ENCODE peak calls at places on chromosomes 6 and 20, in ten cellular contexts. One of them, this sample, is unnamed.
A peak's percentile ranks its signal among the peaks of the same experiment; 100 is the strongest.

GRCh38 chr6:26158581-26159416 is 71.6 kb downstream of the HFE start:
- DNase-seq in HEK293T: peak; percentile 16
- DNase-seq in AG10803: peak; percentile 49
- DNase-seq in natural killer cell: peak; percentile 61
- DNase-seq in KBM-7: peak; percentile 92
- DNase-seq in NCI-H748 treated with DMSO at 0.1 percent for 48 hours: peak; percentile 82
- DNase-seq in PC-9: peak; percentile 68
- DNase-seq in lung microvascular endothelial cell: peak; percentile 63
- DNase-seq in aorta: peak; percentile 80
- DNase-seq in stimulated activated CD8-positive, alpha-beta memory T cell treated with anti-CD3 and anti-CD28 coated beads, Interleukin-15, amount 100 ng/mL, for 24 hours: no peak
- DNase-seq in this sample: peak; percentile 41

GRCh38 chr6:21309791-21310190 is 283.8 kb upstream of the SOX4 start:
- DNase-seq in aorta: no peak
- DNase-seq in lung microvascular endothelial cell: no peak
- DNase-seq in natural killer cell: no peak
- DNase-seq in AG10803: no peak
- DNase-seq in KBM-7: no peak
- DNase-seq in NCI-H748 treated with DMSO at 0.1 percent for 48 hours: no peak
- DNase-seq in PC-9: no peak
- DNase-seq in stimulated activated CD8-positive, alpha-beta memory T cell treated with anti-CD3 and anti-CD28 coated beads, Interleukin-15, amount 100 ng/mL, for 24 hours: no peak
- DNase-seq in HEK293T: no peak
- DNase-seq in this sample: no peak

GRCh38 chr20:57215826-57216471 is 50.5 kb downstream of the BMP7 start:
- DNase-seq in HEK293T: no peak
- DNase-seq in KBM-7: no peak
- DNase-seq in stimulated activated CD8-positive, alpha-beta memory T cell treated with anti-CD3 and anti-CD28 coated beads, Interleukin-15, amount 100 ng/mL, for 24 hours: no peak
- DNase-seq in PC-9: no peak
- DNase-seq in natural killer cell: no peak
- DNase-seq in NCI-H748 treated with DMSO at 0.1 percent for 48 hours: no peak
- DNase-seq in aorta: no peak
- DNase-seq in lung microvascular endothelial cell: no peak
- DNase-seq in AG10803: no peak
- DNase-seq in this sample: no peak

GRCh38 chr6:42744351-42744890 is 1.5 kb downstream of the TBCC start:
- DNase-seq in stimulated activated CD8-positive, alpha-beta memory T cell treated with anti-CD3 and anti-CD28 coated beads, Interleukin-15, amount 100 ng/mL, for 24 hours: no peak
- DNase-seq in NCI-H748 treated with DMSO at 0.1 percent for 48 hours: no peak
- DNase-seq in AG10803: no peak
- DNase-seq in natural killer cell: no peak
- DNase-seq in PC-9: no peak
- DNase-seq in KBM-7: no peak
- DNase-seq in HEK293T: no peak
- DNase-seq in aorta: peak; percentile 20
- DNase-seq in lung microvascular endothelial cell: no peak
- DNase-seq in this sample: no peak

GRCh38 chr20:2125474-2126112 is 24.0 kb downstream of the STK35 start:
- DNase-seq in aorta: no peak
- DNase-seq in natural killer cell: no peak
- DNase-seq in KBM-7: no peak
- DNase-seq in NCI-H748 treated with DMSO at 0.1 percent for 48 hours: no peak
- DNase-seq in stimulated activated CD8-positive, alpha-beta memory T cell treated with anti-CD3 and anti-CD28 coated beads, Interleukin-15, amount 100 ng/mL, for 24 hours: no peak
- DNase-seq in AG10803: no peak
- DNase-seq in PC-9: no peak
- DNase-seq in HEK293T: no peak
- DNase-seq in lung microvascular endothelial cell: no peak
- DNase-seq in this sample: no peak

GRCh38 chr20:17498181-17498580 is 33.0 kb downstream of the BFSP1 start:
- DNase-seq in KBM-7: no peak
- DNase-seq in natural killer cell: no peak
- DNase-seq in PC-9: no peak
- DNase-seq in aorta: no peak
- DNase-seq in AG10803: no peak
- DNase-seq in HEK293T: no peak
- DNase-seq in NCI-H748 treated with DMSO at 0.1 percent for 48 hours: no peak
- DNase-seq in lung microvascular endothelial cell: no peak
- DNase-seq in stimulated activated CD8-positive, alpha-beta memory T cell treated with anti-CD3 and anti-CD28 coated beads, Interleukin-15, amount 100 ng/mL, for 24 hours: no peak
- DNase-seq in this sample: peak; percentile 79

GRCh38 chr6:166567107-166567506 is 19.4 kb downstream of the RAMACL start:
- DNase-seq in NCI-H748 treated with DMSO at 0.1 percent for 48 hours: no peak
- DNase-seq in lung microvascular endothelial cell: peak; percentile 85
- DNase-seq in HEK293T: no peak
- DNase-seq in aorta: no peak
- DNase-seq in natural killer cell: no peak
- DNase-seq in PC-9: no peak
- DNase-seq in stimulated activated CD8-positive, alpha-beta memory T cell treated with anti-CD3 and anti-CD28 coated beads, Interleukin-15, amount 100 ng/mL, for 24 hours: no peak
- DNase-seq in AG10803: peak; percentile 96
- DNase-seq in KBM-7: no peak
- DNase-seq in this sample: peak; percentile 98

GRCh38 chr6:43993881-43994523 is 133.2 kb downstream of the MRPL14 start:
- DNase-seq in KBM-7: peak; percentile 43
- DNase-seq in NCI-H748 treated with DMSO at 0.1 percent for 48 hours: no peak
- DNase-seq in HEK293T: no peak
- DNase-seq in PC-9: peak; percentile 66
- DNase-seq in stimulated activated CD8-positive, alpha-beta memory T cell treated with anti-CD3 and anti-CD28 coated beads, Interleukin-15, amount 100 ng/mL, for 24 hours: no peak
- DNase-seq in AG10803: no peak
- DNase-seq in aorta: peak; percentile 57
- DNase-seq in natural killer cell: no peak
- DNase-seq in lung microvascular endothelial cell: no peak
- DNase-seq in this sample: no peak

GRCh38 chr6:75210885-75211739 is 5.3 kb upstream of the COL12A1 start:
- DNase-seq in lung microvascular endothelial cell: peak; percentile 72
- DNase-seq in PC-9: peak; percentile 47
- DNase-seq in NCI-H748 treated with DMSO at 0.1 percent for 48 hours: peak; percentile 71
- DNase-seq in aorta: no peak
- DNase-seq in KBM-7: peak; percentile 35
- DNase-seq in stimulated activated CD8-positive, alpha-beta memory T cell treated with anti-CD3 and anti-CD28 coated beads, Interleukin-15, amount 100 ng/mL, for 24 hours: no peak
- DNase-seq in natural killer cell: no peak
- DNase-seq in AG10803: peak; percentile 73
- DNase-seq in HEK293T: peak; percentile 38
- DNase-seq in this sample: peak; percentile 59

GRCh38 chr6:17336425-17336824 is 55.3 kb downstream of the RBM24 start:
- DNase-seq in HEK293T: no peak
- DNase-seq in stimulated activated CD8-positive, alpha-beta memory T cell treated with anti-CD3 and anti-CD28 coated beads, Interleukin-15, amount 100 ng/mL, for 24 hours: no peak
- DNase-seq in natural killer cell: no peak
- DNase-seq in AG10803: peak; percentile 39
- DNase-seq in NCI-H748 treated with DMSO at 0.1 percent for 48 hours: no peak
- DNase-seq in aorta: no peak
- DNase-seq in PC-9: no peak
- DNase-seq in lung microvascular endothelial cell: no peak
- DNase-seq in KBM-7: no peak
- DNase-seq in this sample: no peak

GRCh38 chr6:141464490-141464889 is 668.2 kb upstream of the GJE1 start:
- DNase-seq in NCI-H748 treated with DMSO at 0.1 percent for 48 hours: peak; percentile 99
- DNase-seq in aorta: no peak
- DNase-seq in HEK293T: no peak
- DNase-seq in KBM-7: no peak
- DNase-seq in PC-9: peak; percentile 67
- DNase-seq in stimulated activated CD8-positive, alpha-beta memory T cell treated with anti-CD3 and anti-CD28 coated beads, Interleukin-15, amount 100 ng/mL, for 24 hours: no peak
- DNase-seq in AG10803: peak; percentile 83
- DNase-seq in natural killer cell: no peak
- DNase-seq in lung microvascular endothelial cell: peak; percentile 49
- DNase-seq in this sample: peak; percentile 39

GRCh38 chr6:3317741-3318211 is 59.0 kb downstream of the PSMG4 start:
- DNase-seq in PC-9: no peak
- DNase-seq in NCI-H748 treated with DMSO at 0.1 percent for 48 hours: no peak
- DNase-seq in AG10803: peak; percentile 36
- DNase-seq in HEK293T: no peak
- DNase-seq in natural killer cell: no peak
- DNase-seq in lung microvascular endothelial cell: no peak
- DNase-seq in KBM-7: no peak
- DNase-seq in aorta: no peak
- DNase-seq in stimulated activated CD8-positive, alpha-beta memory T cell treated with anti-CD3 and anti-CD28 coated beads, Interleukin-15, amount 100 ng/mL, for 24 hours: no peak
- DNase-seq in this sample: no peak

GRCh38 chr6:45533394-45533793 is 155.7 kb upstream of the SUPT3H start:
- DNase-seq in natural killer cell: no peak
- DNase-seq in lung microvascular endothelial cell: peak; percentile 29
- DNase-seq in aorta: no peak
- DNase-seq in HEK293T: no peak
- DNase-seq in AG10803: peak; percentile 38
- DNase-seq in NCI-H748 treated with DMSO at 0.1 percent for 48 hours: no peak
- DNase-seq in PC-9: no peak
- DNase-seq in stimulated activated CD8-positive, alpha-beta memory T cell treated with anti-CD3 and anti-CD28 coated beads, Interleukin-15, amount 100 ng/mL, for 24 hours: no peak
- DNase-seq in KBM-7: no peak
- DNase-seq in this sample: peak; percentile 10

GRCh38 chr20:40953856-40954255 is 74.8 kb upstream of the TOP1 start:
- DNase-seq in NCI-H748 treated with DMSO at 0.1 percent for 48 hours: no peak
- DNase-seq in stimulated activated CD8-positive, alpha-beta memory T cell treated with anti-CD3 and anti-CD28 coated beads, Interleukin-15, amount 100 ng/mL, for 24 hours: no peak
- DNase-seq in AG10803: peak; percentile 63
- DNase-seq in KBM-7: no peak
- DNase-seq in HEK293T: no peak
- DNase-seq in lung microvascular endothelial cell: no peak
- DNase-seq in PC-9: peak; percentile 28
- DNase-seq in natural killer cell: no peak
- DNase-seq in aorta: no peak
- DNase-seq in this sample: no peak

GRCh38 chr6:140636237-140636636 is 1261.8 kb upstream of the CITED2 start:
- DNase-seq in stimulated activated CD8-positive, alpha-beta memory T cell treated with anti-CD3 and anti-CD28 coated beads, Interleukin-15, amount 100 ng/mL, for 24 hours: no peak
- DNase-seq in lung microvascular endothelial cell: no peak
- DNase-seq in natural killer cell: no peak
- DNase-seq in NCI-H748 treated with DMSO at 0.1 percent for 48 hours: no peak
- DNase-seq in AG10803: no peak
- DNase-seq in HEK293T: no peak
- DNase-seq in aorta: no peak
- DNase-seq in KBM-7: no peak
- DNase-seq in PC-9: no peak
- DNase-seq in this sample: no peak

GRCh38 chr6:143804835-143805239 is 38.3 kb upstream of the LTV1 start:
- DNase-seq in aorta: no peak
- DNase-seq in KBM-7: no peak
- DNase-seq in HEK293T: no peak
- DNase-seq in PC-9: no peak
- DNase-seq in lung microvascular endothelial cell: peak; percentile 72
- DNase-seq in stimulated activated CD8-positive, alpha-beta memory T cell treated with anti-CD3 and anti-CD28 coated beads, Interleukin-15, amount 100 ng/mL, for 24 hours: no peak
- DNase-seq in NCI-H748 treated with DMSO at 0.1 percent for 48 hours: no peak
- DNase-seq in AG10803: no peak
- DNase-seq in natural killer cell: no peak
- DNase-seq in this sample: no peak

GRCh38 chr6:169726963-169727362 is 2.7 kb upstream of the PHF10 start:
- DNase-seq in NCI-H748 treated with DMSO at 0.1 percent for 48 hours: no peak
- DNase-seq in stimulated activated CD8-positive, alpha-beta memory T cell treated with anti-CD3 and anti-CD28 coated beads, Interleukin-15, amount 100 ng/mL, for 24 hours: no peak
- DNase-seq in KBM-7: no peak
- DNase-seq in lung microvascular endothelial cell: no peak
- DNase-seq in PC-9: no peak
- DNase-seq in natural killer cell: no peak
- DNase-seq in HEK293T: no peak
- DNase-seq in aorta: no peak
- DNase-seq in AG10803: no peak
- DNase-seq in this sample: no peak

GRCh38 chr6:47308674-47309325 is 905 bp downstream of the TNFRSF21 start:
- DNase-seq in stimulated activated CD8-positive, alpha-beta memory T cell treated with anti-CD3 and anti-CD28 coated beads, Interleukin-15, amount 100 ng/mL, for 24 hours: no peak
- DNase-seq in AG10803: peak; percentile 18
- DNase-seq in aorta: peak; percentile 75
- DNase-seq in natural killer cell: no peak
- DNase-seq in KBM-7: peak; percentile 54
- DNase-seq in HEK293T: peak; percentile 43
- DNase-seq in NCI-H748 treated with DMSO at 0.1 percent for 48 hours: peak; percentile 46
- DNase-seq in PC-9: no peak
- DNase-seq in lung microvascular endothelial cell: peak; percentile 41
- DNase-seq in this sample: no peak

GRCh38 chr20:43138061-43138860 is 51.4 kb downstream of the PTPRT start:
- DNase-seq in PC-9: no peak
- DNase-seq in aorta: no peak
- DNase-seq in KBM-7: no peak
- DNase-seq in AG10803: no peak
- DNase-seq in lung microvascular endothelial cell: no peak
- DNase-seq in HEK293T: no peak
- DNase-seq in natural killer cell: no peak
- DNase-seq in NCI-H748 treated with DMSO at 0.1 percent for 48 hours: no peak
- DNase-seq in stimulated activated CD8-positive, alpha-beta memory T cell treated with anti-CD3 and anti-CD28 coated beads, Interleukin-15, amount 100 ng/mL, for 24 hours: no peak
- DNase-seq in this sample: no peak

GRCh38 chr6:53679446-53679933 is 13.9 kb upstream of the KLHL31 start:
- DNase-seq in natural killer cell: no peak
- DNase-seq in aorta: no peak
- DNase-seq in PC-9: peak; percentile 52
- DNase-seq in lung microvascular endothelial cell: peak; percentile 47
- DNase-seq in stimulated activated CD8-positive, alpha-beta memory T cell treated with anti-CD3 and anti-CD28 coated beads, Interleukin-15, amount 100 ng/mL, for 24 hours: no peak
- DNase-seq in HEK293T: peak; percentile 43
- DNase-seq in NCI-H748 treated with DMSO at 0.1 percent for 48 hours: no peak
- DNase-seq in KBM-7: peak; percentile 43
- DNase-seq in AG10803: peak; percentile 47
- DNase-seq in this sample: peak; percentile 65

GRCh38 chr6:112846711-112847110 is 499.6 kb downstream of the RFPL4B start:
- DNase-seq in AG10803: peak; percentile 6
- DNase-seq in HEK293T: no peak
- DNase-seq in aorta: no peak
- DNase-seq in PC-9: no peak
- DNase-seq in KBM-7: no peak
- DNase-seq in lung microvascular endothelial cell: no peak
- DNase-seq in natural killer cell: no peak
- DNase-seq in NCI-H748 treated with DMSO at 0.1 percent for 48 hours: no peak
- DNase-seq in stimulated activated CD8-positive, alpha-beta memory T cell treated with anti-CD3 and anti-CD28 coated beads, Interleukin-15, amount 100 ng/mL, for 24 hours: no peak
- DNase-seq in this sample: no peak

GRCh38 chr6:166928644-166929515 is 27.5 kb downstream of the RNASET2 start:
- DNase-seq in KBM-7: no peak
- DNase-seq in AG10803: no peak
- DNase-seq in stimulated activated CD8-positive, alpha-beta memory T cell treated with anti-CD3 and anti-CD28 coated beads, Interleukin-15, amount 100 ng/mL, for 24 hours: no peak
- DNase-seq in NCI-H748 treated with DMSO at 0.1 percent for 48 hours: no peak
- DNase-seq in natural killer cell: no peak
- DNase-seq in HEK293T: no peak
- DNase-seq in aorta: no peak
- DNase-seq in PC-9: no peak
- DNase-seq in lung microvascular endothelial cell: no peak
- DNase-seq in this sample: no peak

GRCh38 chr6:90003069-90003800 is 109.0 kb downstream of the GJA10 start:
- DNase-seq in natural killer cell: no peak
- DNase-seq in stimulated activated CD8-positive, alpha-beta memory T cell treated with anti-CD3 and anti-CD28 coated beads, Interleukin-15, amount 100 ng/mL, for 24 hours: no peak
- DNase-seq in HEK293T: no peak
- DNase-seq in lung microvascular endothelial cell: no peak
- DNase-seq in PC-9: peak; percentile 35
- DNase-seq in KBM-7: no peak
- DNase-seq in AG10803: no peak
- DNase-seq in aorta: no peak
- DNase-seq in NCI-H748 treated with DMSO at 0.1 percent for 48 hours: no peak
- DNase-seq in this sample: peak; percentile 77

GRCh38 chr6:11439017-11439420 is 98.5 kb upstream of the TMEM170B start:
- DNase-seq in lung microvascular endothelial cell: peak; percentile 97
- DNase-seq in stimulated activated CD8-positive, alpha-beta memory T cell treated with anti-CD3 and anti-CD28 coated beads, Interleukin-15, amount 100 ng/mL, for 24 hours: no peak
- DNase-seq in PC-9: no peak
- DNase-seq in HEK293T: no peak
- DNase-seq in natural killer cell: no peak
- DNase-seq in KBM-7: peak; percentile 67
- DNase-seq in NCI-H748 treated with DMSO at 0.1 percent for 48 hours: no peak
- DNase-seq in AG10803: peak; percentile 35
- DNase-seq in aorta: no peak
- DNase-seq in this sample: no peak

GRCh38 chr6:21740719-21741118 is 147.2 kb downstream of the SOX4 start:
- DNase-seq in PC-9: no peak
- DNase-seq in stimulated activated CD8-positive, alpha-beta memory T cell treated with anti-CD3 and anti-CD28 coated beads, Interleukin-15, amount 100 ng/mL, for 24 hours: no peak
- DNase-seq in natural killer cell: no peak
- DNase-seq in KBM-7: no peak
- DNase-seq in aorta: no peak
- DNase-seq in HEK293T: no peak
- DNase-seq in AG10803: peak; percentile 33
- DNase-seq in NCI-H748 treated with DMSO at 0.1 percent for 48 hours: peak; percentile 59
- DNase-seq in lung microvascular endothelial cell: peak; percentile 76
- DNase-seq in this sample: peak; percentile 70

GRCh38 chr20:48326434-48326691 is 501.4 kb downstream of the PREX1 start:
- DNase-seq in stimulated activated CD8-positive, alpha-beta memory T cell treated with anti-CD3 and anti-CD28 coated beads, Interleukin-15, amount 100 ng/mL, for 24 hours: no peak
- DNase-seq in NCI-H748 treated with DMSO at 0.1 percent for 48 hours: no peak
- DNase-seq in KBM-7: no peak
- DNase-seq in natural killer cell: no peak
- DNase-seq in aorta: no peak
- DNase-seq in AG10803: no peak
- DNase-seq in HEK293T: no peak
- DNase-seq in lung microvascular endothelial cell: no peak
- DNase-seq in PC-9: no peak
- DNase-seq in this sample: no peak

GRCh38 chr20:21681219-21681931 is 24.1 kb upstream of the PAX1 start:
- DNase-seq in KBM-7: no peak
- DNase-seq in AG10803: peak; percentile 33
- DNase-seq in natural killer cell: no peak
- DNase-seq in PC-9: no peak
- DNase-seq in lung microvascular endothelial cell: no peak
- DNase-seq in NCI-H748 treated with DMSO at 0.1 percent for 48 hours: no peak
- DNase-seq in aorta: no peak
- DNase-seq in HEK293T: no peak
- DNase-seq in stimulated activated CD8-positive, alpha-beta memory T cell treated with anti-CD3 and anti-CD28 coated beads, Interleukin-15, amount 100 ng/mL, for 24 hours: no peak
- DNase-seq in this sample: no peak

GRCh38 chr20:32517914-32518592 is 67.1 kb downstream of the NOL4L start:
- DNase-seq in natural killer cell: no peak
- DNase-seq in lung microvascular endothelial cell: no peak
- DNase-seq in HEK293T: no peak
- DNase-seq in aorta: no peak
- DNase-seq in KBM-7: no peak
- DNase-seq in stimulated activated CD8-positive, alpha-beta memory T cell treated with anti-CD3 and anti-CD28 coated beads, Interleukin-15, amount 100 ng/mL, for 24 hours: no peak
- DNase-seq in AG10803: no peak
- DNase-seq in PC-9: no peak
- DNase-seq in NCI-H748 treated with DMSO at 0.1 percent for 48 hours: no peak
- DNase-seq in this sample: no peak

This sample was measured in bronchial epithelial cell.